ENCODE peak calls at places on chromosomes 6 and 20, in four cellular contexts. R is Panc1, I is HCT116, L is endothelial cell of umbilical vein. D is an unnamed sample.

GRCh38 chr20:41380551-41381262 is 14.1 kb upstream of the EMILIN3 start:
- DNase-seq in R (no peak), I (no peak), L (no peak), D (no peak)

GRCh38 chr6:16146028-16146427 is 17.1 kb downstream of the MYLIP start:
- DNase-seq in R (no peak), I (no peak), L (peak), D (no peak)

GRCh38 chr6:65771946-65772345 is 64.9 kb upstream of the EYS start:
- DNase-seq in R (no peak), I (no peak), L (no peak), D (no peak)

GRCh38 chr6:103183831-103184411 is 1675.8 kb downstream of the HACE1 start:
- DNase-seq in R (no peak), I (no peak), L (no peak), D (no peak)

GRCh38 chr6:25428758-25429317 is 149.7 kb downstream of the CARMIL1 start:
- DNase-seq in R (no peak), I (no peak), L (no peak), D (no peak)

GRCh38 chr6:167825059-167825758 is 1.5 kb upstream of the AFDN start:
- DNase-seq in R (no peak), I (no peak), L (no peak), D (no peak)

GRCh38 chr6:97316982-97317381 is 34.0 kb upstream of the MMS22L start:
- DNase-seq in R (no peak), I (no peak), L (no peak), D (no peak)

GRCh38 chr6:56399250-56399671 is 151.9 kb upstream of the COL21A1 start:
- DNase-seq in R (no peak), I (no peak), L (no peak), D (no peak)

GRCh38 chr20:2799688-2800589 is 488 bp downstream of the CPXM1 start:
- DNase-seq in R (no peak), I (no peak), L (peak), D (no peak)

GRCh38 chr20:33947709-33948295 is 45.9 kb upstream of the RALY start:
- DNase-seq in R (peak), I (peak), L (peak), D (no peak)

GRCh38 chr6:43608310-43608763 is 20.7 kb downstream of the GTPBP2 start:
- DNase-seq in R (peak), I (peak), L (peak), D (no peak)

GRCh38 chr6:159307246-159307790 is 138.1 kb downstream of the FNDC1 start:
- DNase-seq in R (no peak), I (no peak), L (no peak), D (no peak)

GRCh38 chr6:20811112-20811746 is 277.0 kb downstream of the CDKAL1 start:
- DNase-seq in R (peak), I (peak), L (peak), D (no peak)

GRCh38 chr6:19551611-19552010 is 285.6 kb upstream of the ID4 start:
- DNase-seq in R (no peak), I (no peak), L (no peak), D (no peak)

GRCh38 chr20:51802170-51802745 is at the start of gene SALL4:
- DNase-seq in R (no peak), I (no peak), L (no peak), D (no peak)

GRCh38 chr6:81171991-81172740 is 580.3 kb downstream of the TENT5A start:
- DNase-seq in R (no peak), I (peak), L (peak), D (no peak)

GRCh38 chr20:53901064-53901463 is 169.3 kb downstream of the BCAS1 start:
- DNase-seq in R (no peak), I (no peak), L (peak), D (no peak)

GRCh38 chr6:35532141-35532540 is 19.4 kb upstream of the TULP1 start:
- DNase-seq in R (no peak), I (no peak), L (no peak), D (no peak)

GRCh38 chr6:159094444-159095252 is 49.9 kb upstream of the TAGAP start:
- DNase-seq in R (no peak), I (no peak), L (no peak), D (peak)

GRCh38 chr6:2412731-2413130 is 167.3 kb upstream of the GMDS start:
- DNase-seq in R (no peak), I (no peak), L (peak), D (no peak)

GRCh38 chr6:156963712-156964700 is 186.8 kb downstream of the ARID1B start:
- DNase-seq in R (no peak), I (no peak), L (no peak), D (no peak)
- TF ChIP-seq POLR2AphosphoS5 in R (no peak), I (no peak), L (no peak), D (no peak)

GRCh38 chr20:5509803-5510202 is 193.0 kb upstream of the PROKR2 start:
- DNase-seq in R (no peak), I (no peak), L (no peak), D (no peak)

GRCh38 chr20:5508044-5508443 is 191.3 kb upstream of the PROKR2 start:
- DNase-seq in R (no peak), I (no peak), L (no peak), D (no peak)

DNA sequence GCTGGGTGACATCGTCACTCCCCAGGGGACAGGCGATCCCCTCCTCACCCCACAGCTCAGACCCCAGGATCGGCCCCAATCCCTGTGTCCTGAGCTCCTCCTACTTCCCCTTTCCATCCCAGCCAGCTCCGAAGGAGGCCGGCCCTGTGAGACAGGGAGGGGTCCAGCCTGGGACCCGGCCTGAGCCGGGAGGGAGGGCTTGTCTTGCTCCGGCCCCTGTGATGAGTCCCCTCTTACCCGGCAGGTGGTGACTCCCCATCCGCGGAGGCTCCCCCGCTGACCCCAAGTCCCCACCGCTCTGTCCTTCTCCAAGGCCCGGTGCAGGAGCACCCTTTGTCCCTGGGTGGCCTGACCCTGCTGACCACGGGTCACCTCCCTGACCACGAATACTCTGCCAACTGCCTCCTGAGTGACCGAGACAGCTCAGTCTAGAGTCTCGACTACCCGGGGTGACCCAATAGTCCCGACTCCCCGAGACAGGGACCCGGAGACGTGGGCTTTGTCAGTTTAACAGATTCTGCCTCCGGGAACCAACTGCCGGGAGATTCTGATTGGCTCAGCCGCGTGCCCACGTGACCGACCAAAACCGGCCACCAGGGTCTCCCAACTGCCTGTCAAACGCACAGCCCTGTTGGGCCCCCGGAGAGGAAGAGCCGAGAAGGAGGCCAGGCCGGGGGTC is 187.4 kb upstream of the PROKR2 start:
- DNase-seq in R (no peak), I (no peak), L (peak), D (no peak)
- H3K4me3 ChIP-seq in R (peak), I (no peak), L (peak), D (peak)

DNA sequence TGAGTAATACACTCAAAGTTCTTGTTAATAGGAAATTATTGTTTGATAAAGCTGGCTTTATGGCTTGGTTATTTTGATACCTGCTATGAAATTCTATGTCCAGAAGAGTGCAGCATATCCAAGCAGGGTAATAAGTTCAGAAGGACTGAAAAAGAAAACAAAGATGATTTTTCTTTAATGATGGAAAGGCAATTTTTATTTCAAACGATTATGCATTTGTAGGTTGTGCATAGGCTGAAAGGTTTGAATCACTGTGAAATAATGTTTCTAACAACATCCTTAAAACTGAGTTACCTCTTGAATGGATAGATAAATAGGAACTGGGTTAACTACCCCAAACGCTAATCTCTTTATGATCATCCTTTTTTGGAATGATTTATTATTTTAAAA is 1.4 kb upstream of the MAN1A1 start:
- DNase-seq in R (no peak), I (peak), L (peak), D (no peak)
- TF ChIP-seq CTCF in R (peak), I (peak), L (no peak), D (no peak)

GRCh38 chr20:50191566-50192363 is 1.1 kb downstream of the CEBPB start:
- DNase-seq in R (no peak), I (no peak), L (peak), D (no peak)

GRCh38 chr20:50194831-50195523 is 4.3 kb downstream of the CEBPB start:
- DNase-seq in R (no peak), I (no peak), L (no peak), D (no peak)

GRCh38 chr20:50192364-50193168 is 1.9 kb downstream of the CEBPB start:
- DNase-seq in R (no peak), I (peak), L (peak), D (peak)

GRCh38 chr20:50193851-50194830 is 3.5 kb downstream of the CEBPB start:
- DNase-seq in R (no peak), I (no peak), L (no peak), D (no peak)

GRCh38 chr20:50193169-50193850 is 2.7 kb downstream of the CEBPB start:
- DNase-seq in R (no peak), I (no peak), L (no peak), D (no peak)
- TF ChIP-seq POLR2AphosphoS5 in R (no peak), I (no peak), L (no peak), D (no peak)